ENCODE peak calls at places on chromosomes 3 and 15, in seven cellular contexts. M, L, D, P, F, N and T are unnamed samples.

GRCh38 chr3:11690863-11691833 is 47.4 kb upstream of the VGLL4 start:
- DNase-seq in M (no peak), L (no peak), D (no peak), P (no peak), F (peak), N (no peak), T (no peak)

GRCh38 chr15:88015228-88015860 is 241.2 kb downstream of the NTRK3 start:
- DNase-seq in M (no peak), L (no peak), D (no peak), P (no peak), F (peak), N (no peak), T (no peak)

GRCh38 chr3:49723301-49723630 is 485 bp downstream of the GMPPB start:
- DNase-seq in M (peak), L (peak), D (peak), P (peak), F (peak), N (peak), T (no peak)

GRCh38 chr3:187368251-187368733 is at the start of gene RTP4:
- DNase-seq in M (peak), L (no peak), D (no peak), P (no peak), F (no peak), N (no peak), T (peak)

GRCh38 chr3:123449092-123449985 is 449 bp upstream of the ADCY5 start:
- DNase-seq in M (peak), L (no peak), D (no peak), P (peak), F (peak), N (no peak), T (peak)

GRCh38 chr3:71456826-71457225 is 126.7 kb downstream of the FOXP1 start:
- DNase-seq in M (no peak), L (no peak), D (no peak), P (no peak), F (no peak), N (no peak), T (no peak)

GRCh38 chr3:4988815-4989648 is 9.8 kb downstream of the BHLHE40 start:
- DNase-seq in M (no peak), L (no peak), D (no peak), P (no peak), F (no peak), N (no peak), T (no peak)

GRCh38 chr3:7682822-7683229 is 818.8 kb upstream of the LMCD1 start:
- DNase-seq in M (no peak), L (no peak), D (peak), P (no peak), F (peak), N (no peak), T (no peak)

GRCh38 chr15:64443747-64444621 is 16.4 kb upstream of the ZNF609 start:
- DNase-seq in M (no peak), L (no peak), D (no peak), P (no peak), F (no peak), N (no peak), T (no peak)

GRCh38 chr15:67065531-67066005 is at the start of gene SMAD3:
- DNase-seq in M (peak), L (peak), D (peak), P (peak), F (peak), N (peak), T (peak)

GRCh38 chr3:120429921-120430361 is 20.9 kb downstream of the FSTL1 start:
- DNase-seq in M (no peak), L (no peak), D (no peak), P (no peak), F (no peak), N (no peak), T (no peak)

GRCh38 chr15:90300988-90301715 is 35.7 kb downstream of the NGRN start:
- DNase-seq in M (no peak), L (peak), D (peak), P (peak), F (peak), N (no peak), T (no peak)

GRCh38 chr3:176814252-176814651 is 383.0 kb downstream of the TBL1XR1 start:
- DNase-seq in M (peak), L (peak), D (peak), P (peak), F (peak), N (no peak), T (peak)

GRCh38 chr3:186526256-186526606 is 17.9 kb downstream of the CRYGS start:
- DNase-seq in M (no peak), L (no peak), D (no peak), P (no peak), F (no peak), N (no peak), T (no peak)

DNA sequence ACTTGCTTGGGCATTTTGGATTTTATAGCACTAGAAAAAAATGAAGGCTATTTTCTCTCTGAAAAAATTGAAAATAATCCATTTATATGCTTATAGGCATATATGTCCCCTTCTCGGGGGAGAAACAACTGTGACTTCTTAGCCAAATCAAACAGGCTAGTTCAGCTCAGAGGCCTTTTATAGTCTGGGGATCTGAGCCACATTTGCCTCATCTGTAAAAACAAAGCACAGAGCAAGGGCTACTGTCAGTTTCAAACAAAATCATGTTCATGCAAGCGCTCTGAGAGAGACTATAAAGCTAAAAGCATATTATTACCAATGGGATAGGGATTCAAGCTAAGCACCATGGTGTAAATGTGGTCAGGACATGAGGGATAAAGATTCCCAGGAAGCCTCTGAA is 51.1 kb upstream of the IL12A start:
- DNase-seq in M (no peak), L (no peak), D (no peak), P (no peak), F (no peak), N (no peak), T (no peak)
- TF ChIP-seq POLR2AphosphoS5 in M (no peak), L (no peak), D (no peak), P (no peak), F (no peak), N (no peak), T (no peak)

GRCh38 chr3:73759290-73759689 is 134.5 kb upstream of the PDZRN3 start:
- DNase-seq in M (no peak), L (no peak), D (no peak), P (no peak), F (no peak), N (no peak), T (no peak)

DNA sequence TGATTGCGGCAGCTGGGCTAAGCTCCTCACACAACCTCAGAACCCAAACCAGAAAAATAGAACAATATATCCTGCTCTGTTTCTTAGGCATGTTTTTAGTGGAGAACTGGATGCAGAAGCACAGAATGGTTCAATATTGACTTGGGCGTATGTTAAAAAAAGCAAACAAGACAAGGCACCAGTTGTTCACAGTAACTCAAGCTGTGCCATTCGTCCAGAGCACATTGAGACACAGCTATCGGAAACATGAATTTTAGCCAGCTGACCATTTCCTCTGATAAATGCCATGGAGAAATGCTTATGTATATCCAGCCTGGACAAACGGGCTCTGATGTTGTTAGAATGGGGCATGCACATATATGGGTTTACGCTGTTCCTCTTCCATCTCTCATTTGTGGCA is 129.2 kb upstream of the PDZRN3 start:
- DNase-seq in M (no peak), L (peak), D (no peak), P (no peak), F (no peak), N (no peak), T (no peak)
- TF ChIP-seq POLR2AphosphoS5 in M (no peak), L (no peak), D (no peak), P (no peak), F (no peak), N (no peak), T (no peak)

GRCh38 chr15:75720297-75720696 is 7.6 kb upstream of the CSPG4 start:
- DNase-seq in M (no peak), L (no peak), D (no peak), P (no peak), F (no peak), N (no peak), T (no peak)

GRCh38 chr15:75721923-75722870 is 9.5 kb upstream of the CSPG4 start:
- DNase-seq in M (no peak), L (no peak), D (no peak), P (peak), F (no peak), N (no peak), T (no peak)

GRCh38 chr15:75723171-75723846 is 10.7 kb upstream of the CSPG4 start:
- DNase-seq in M (no peak), L (no peak), D (no peak), P (peak), F (no peak), N (no peak), T (no peak)

GRCh38 chr15:75721462-75721922 is 8.8 kb upstream of the CSPG4 start:
- DNase-seq in M (no peak), L (no peak), D (no peak), P (peak), F (no peak), N (no peak), T (no peak)

DNA sequence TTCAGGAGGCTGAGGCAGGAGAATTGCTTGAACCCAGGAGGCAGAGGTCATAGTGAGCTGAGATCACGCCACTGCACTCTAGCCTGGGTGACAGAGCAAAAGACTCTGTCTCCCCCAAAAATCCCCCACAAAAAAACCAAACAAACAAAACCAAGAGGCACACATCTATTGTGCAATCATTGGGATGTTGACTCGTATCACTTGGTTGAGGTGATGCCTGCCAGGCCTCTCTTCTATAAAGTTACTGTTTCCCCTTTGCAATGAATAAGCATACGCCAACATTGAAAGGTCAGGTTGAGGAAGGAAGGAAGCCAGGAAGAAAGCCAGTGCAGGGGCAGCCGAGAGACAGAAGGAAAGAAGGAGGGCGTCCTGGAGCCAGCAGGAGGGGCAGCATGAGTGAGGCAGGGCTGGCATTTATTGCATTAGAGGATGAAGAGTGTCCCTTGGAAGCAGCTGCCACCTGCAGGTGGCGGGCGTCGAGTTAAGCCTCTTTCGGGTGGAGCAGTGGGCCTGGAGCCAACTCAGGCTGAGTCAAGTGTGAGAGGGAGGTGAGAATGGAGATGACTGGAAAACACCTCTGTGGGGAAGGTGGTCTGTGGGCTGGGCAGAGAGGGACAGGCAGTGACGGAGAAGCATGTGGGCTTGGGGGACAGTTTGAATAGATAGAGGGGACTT is 8.3 kb upstream of the CSPG4 start:
- DNase-seq in M (no peak), L (peak), D (peak), P (peak), F (peak), N (no peak), T (no peak)
- TF ChIP-seq POLR2AphosphoS5 in M (no peak), L (peak), D (no peak), P (no peak), F (no peak), N (no peak), T (no peak)

GRCh38 chr15:78131295-78132021 is at the start of gene CIB2:
- DNase-seq in M (peak), L (peak), D (peak), P (peak), F (peak), N (no peak), T (peak)
- TF ChIP-seq POLR2AphosphoS5 in M (no peak), L (peak), D (peak), P (peak), F (peak), N (peak), T (no peak)

GRCh38 chr3:150371741-150372254 is 36.3 kb upstream of the TSC22D2 start:
- DNase-seq in M (no peak), L (peak), D (peak), P (no peak), F (no peak), N (no peak), T (no peak)
- TF ChIP-seq POLR2AphosphoS5 in M (no peak), L (peak), D (peak), P (peak), F (no peak), N (peak), T (no peak)

DNA sequence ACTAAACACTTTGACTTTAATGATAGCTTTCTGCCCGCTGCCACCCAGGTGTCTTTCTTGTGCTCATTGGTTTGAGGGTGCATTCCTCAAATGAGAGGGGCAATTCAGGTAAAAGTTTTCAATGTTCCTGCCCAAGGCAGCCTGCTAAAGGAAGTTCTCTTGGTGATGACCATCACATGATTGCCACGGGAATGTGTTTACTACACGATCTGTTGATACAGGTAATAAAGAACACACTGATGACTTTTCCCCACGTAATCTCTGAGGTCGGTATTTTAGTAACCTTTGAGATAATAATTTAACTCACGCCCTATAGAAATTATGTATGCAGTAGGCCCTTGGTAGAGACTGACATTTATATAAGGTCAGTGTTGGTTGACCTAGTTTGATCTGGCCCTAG is 39.3 kb downstream of the FNDC3B start:
- DNase-seq in M (no peak), L (no peak), D (no peak), P (no peak), F (no peak), N (no peak), T (no peak)
- TF ChIP-seq POLR2AphosphoS5 in M (no peak), L (peak), D (no peak), P (no peak), F (no peak), N (no peak), T (no peak)

DNA sequence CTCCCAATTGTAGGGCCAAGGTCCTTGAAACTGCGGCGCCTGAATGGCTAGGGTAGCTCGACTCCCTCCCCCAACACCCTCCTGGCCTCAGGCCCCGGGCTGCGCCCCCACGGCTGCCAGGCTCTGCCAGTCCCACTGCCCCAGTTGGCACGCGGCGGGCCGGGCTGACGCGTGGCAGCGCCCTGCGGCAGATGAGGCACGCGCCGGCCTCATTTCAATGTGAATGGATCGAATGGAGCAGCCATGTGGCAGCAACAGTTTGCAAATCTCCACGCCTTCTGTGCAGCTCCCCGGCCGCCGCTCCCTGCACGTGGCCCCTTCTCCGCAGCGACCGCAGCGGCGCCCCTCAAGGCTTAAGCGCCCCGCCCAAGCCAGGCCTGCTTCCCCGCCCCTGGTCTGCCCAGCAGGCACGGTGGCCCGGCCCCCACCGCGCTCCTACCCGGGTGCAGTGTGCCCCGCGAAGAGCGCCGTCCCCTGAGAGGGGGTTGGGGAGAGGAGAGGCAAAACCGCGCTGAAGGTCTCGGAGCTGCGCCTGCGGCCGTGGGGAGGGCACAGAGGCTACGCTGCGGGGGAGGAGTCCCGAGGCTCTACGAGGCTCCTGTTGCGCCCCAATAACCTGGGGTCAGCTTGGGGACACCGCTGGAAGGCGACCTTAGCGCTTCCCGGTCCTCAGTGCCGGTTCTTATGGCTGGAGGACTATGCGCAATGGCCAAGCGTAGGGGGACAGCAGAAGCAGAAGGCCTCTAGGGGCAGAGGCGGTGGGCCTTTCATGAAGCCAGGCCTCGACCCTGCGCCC is 3.1 kb upstream of the DLL4 start:
- DNase-seq in M (no peak), L (no peak), D (no peak), P (peak), F (peak), N (no peak), T (no peak)
- TF ChIP-seq POLR2AphosphoS5 in M (no peak), L (no peak), D (no peak), P (no peak), F (no peak), N (no peak), T (no peak)

GRCh38 chr3:178325330-178325729 is 210.9 kb upstream of the KCNMB2 start:
- DNase-seq in M (no peak), L (no peak), D (no peak), P (peak), F (peak), N (no peak), T (no peak)

GRCh38 chr3:178318440-178318839 is 217.8 kb upstream of the KCNMB2 start:
- DNase-seq in M (no peak), L (no peak), D (no peak), P (no peak), F (no peak), N (no peak), T (no peak)

GRCh38 chr3:178318957-178319528 is 217.2 kb upstream of the KCNMB2 start:
- DNase-seq in M (no peak), L (no peak), D (no peak), P (no peak), F (no peak), N (no peak), T (no peak)

GRCh38 chr3:178320481-178321352 is 215.5 kb upstream of the KCNMB2 start:
- DNase-seq in M (no peak), L (peak), D (no peak), P (peak), F (no peak), N (no peak), T (no peak)
- TF ChIP-seq POLR2AphosphoS5 in M (no peak), L (no peak), D (no peak), P (no peak), F (no peak), N (no peak), T (no peak)